ENCODE peak calls at places on chromosomes 3 and 15, in nine cellular contexts. G is stimulated activated CD8-positive, alpha-beta memory T cell treated with anti-CD3 and anti-CD28 coated beads, Interleukin-15, amount 100 ng/mL, for 1 hour; E is neuronal stem cell; W is HTR-8/SVneo; D is NCI-H2029 treated with DMSO at 0.1 percent for 48 hours; I is T-cell; J is stimulated activated naive CD8-positive, alpha-beta T cell treated with anti-CD3 and anti-CD28 coated beads, Interleukin-15, Interleukin-2, amounts not matched to agents 100 U/mL and 50 U/mL, for 24 hours; Y is fibroblast of mammary gland; N is G401. O is an unnamed sample.

GRCh38 chr3:189625566-189625965 is 5.6 kb upstream of the TP63 start:
- DNase-seq in E (no peak), Y (no peak), I (no peak), N (no peak), G (no peak), J (no peak), W (no peak), D (no peak), O (no peak)

GRCh38 chr3:104892044-104892443 is 474.7 kb upstream of the ALCAM start:
- DNase-seq in D (peak), W (no peak), G (no peak), J (no peak), I (no peak), E (no peak), N (no peak), Y (no peak), O (no peak)

GRCh38 chr15:65085990-65086679 is 9.6 kb downstream of the KBTBD13 start:
- DNase-seq in I (no peak), J (peak), G (no peak), E (no peak), Y (no peak), N (peak), D (no peak), W (peak), O (no peak)

GRCh38 chr3:111668912-111669488 is 73.9 kb upstream of the ZBED2 start:
- DNase-seq in Y (peak), N (peak), J (no peak), D (peak), E (peak), G (no peak), W (peak), I (no peak), O (peak)

GRCh38 chr3:49607105-49607591 is 52.9 kb downstream of the BSN start:
- DNase-seq in J (no peak), W (no peak), D (no peak), E (no peak), G (no peak), N (peak), Y (peak), I (no peak), O (peak)

GRCh38 chr15:48866141-48866563 is 11.8 kb upstream of the EID1 start:
- DNase-seq in I (no peak), D (no peak), J (no peak), G (no peak), W (no peak), N (no peak), E (no peak), Y (peak), O (no peak)

GRCh38 chr15:67550522-67550921 is 8.0 kb downstream of the MAP2K5 start:
- DNase-seq in N (no peak), I (no peak), E (no peak), J (no peak), W (no peak), Y (peak), G (no peak), D (no peak), O (no peak)

GRCh38 chr15:97759363-97759762 is 201.1 kb upstream of the ARRDC4 start:
- DNase-seq in E (no peak), G (no peak), J (no peak), W (no peak), D (no peak), I (no peak), N (no peak), Y (peak), O (no peak)

GRCh38 chr3:172087827-172088580 is 48.6 kb downstream of the FNDC3B start:
- DNase-seq in W (no peak), I (no peak), Y (no peak), N (no peak), G (no peak), E (no peak), J (no peak), D (no peak), O (no peak)

GRCh38 chr3:197512691-197513571 is 42.8 kb downstream of the BDH1 start:
- DNase-seq in Y (no peak), G (no peak), J (no peak), W (no peak), N (no peak), I (no peak), D (no peak), E (no peak), O (no peak)

GRCh38 chr15:56844463-56844862 is 74.0 kb upstream of the TCF12 start:
- DNase-seq in I (no peak), D (no peak), Y (no peak), E (no peak), J (no peak), N (no peak), W (no peak), G (no peak), O (no peak)

GRCh38 chr15:100928632-100929280 is 9.6 kb downstream of the LRRK1 start:
- DNase-seq in I (no peak), J (no peak), W (no peak), E (no peak), Y (no peak), N (no peak), D (no peak), G (no peak), O (no peak)

O was measured in Ammon's horn.